ENCODE peak calls at places on chromosomes 4 and X, in nine cellular contexts. B is keratinocyte, P is left lung, S is choroid plexus epithelial cell, M is iris pigment epithelial cell, U is GM12878, F is brain microvascular endothelial cell, Y is neural crest cell, I is epithelial cell of proximal tubule. X is an unnamed sample.

GRCh38 chrX:39470588-39471155 is 627.1 kb downstream of the BCOR start:
- DNase-seq in B (no peak), P (no peak), S (peak; percentile 18), M (peak; percentile 39), U (no peak), F (peak; percentile 4), Y (no peak), I (no peak), X (no peak)

GRCh38 chr4:188228279-188228678 is 89.0 kb downstream of the TRIML1 start:
- DNase-seq in B (no peak), P (no peak), S (no peak), M (no peak), U (no peak), F (no peak), Y (no peak), I (no peak), X (no peak)

GRCh38 chr4:7287274-7287917 is 95.1 kb downstream of the SORCS2 start:
- DNase-seq in B (no peak), P (no peak), S (no peak), M (no peak), U (no peak), F (no peak), Y (no peak), I (no peak), X (no peak)

GRCh38 chr4:107825072-107825789 is 499 bp downstream of the SGMS2 start:
- DNase-seq in B (no peak), P (peak; percentile 63), S (peak; percentile 66), M (peak; percentile 60), U (no peak), F (peak; percentile 29), Y (peak; percentile 30), I (no peak), X (peak; percentile 31)

GRCh38 chrX:94435799-94436198 is 761.8 kb downstream of the FAM133A start:
- DNase-seq in B (no peak), P (no peak), S (no peak), M (no peak), U (no peak), F (no peak), Y (no peak), I (no peak), X (no peak)

GRCh38 chr4:173346074-173346473 is 11.9 kb upstream of the HMGB2 start:
- DNase-seq in B (no peak), P (no peak), S (peak; percentile 22), M (peak; percentile 41), U (no peak), F (peak; percentile 32), Y (no peak), I (no peak), X (no peak)

GRCh38 chrX:24395775-24396174 is 35.3 kb downstream of the SUPT20HL1 start:
- DNase-seq in B (peak; percentile 19), P (no peak), S (peak; percentile 84), M (peak; percentile 81), U (peak; percentile 51), F (peak; percentile 79), Y (peak; percentile 66), I (peak; percentile 13), X (peak; percentile 41)

GRCh38 chr4:128812360-128812958 is 3.0 kb downstream of the JADE1 start:
- DNase-seq in B (no peak), P (no peak), S (peak; percentile 83), M (peak; percentile 83), U (no peak), F (peak; percentile 66), Y (no peak), I (no peak), X (no peak)

GRCh38 chr4:181701219-181701618 is 542.0 kb upstream of the TENM3 start:
- DNase-seq in B (no peak), P (no peak), S (no peak), M (no peak), U (no peak), F (no peak), Y (no peak), I (no peak), X (no peak)

GRCh38 chr4:111781611-111782010 is 363.6 kb upstream of the FAM241A start:
- DNase-seq in B (no peak), P (no peak), S (no peak), M (peak; percentile 9), U (no peak), F (no peak), Y (no peak), I (no peak), X (no peak)

GRCh38 chr4:168874083-168874482 is 136.0 kb downstream of the CBR4 start:
- DNase-seq in B (no peak), P (no peak), S (no peak), M (no peak), U (no peak), F (no peak), Y (no peak), I (no peak), X (no peak)

GRCh38 chr4:91448668-91449330 is 855.0 kb upstream of the GRID2 start:
- DNase-seq in B (peak; percentile 9), P (no peak), S (peak; percentile 50), M (peak; percentile 39), U (no peak), F (no peak), Y (no peak), I (peak; percentile 53), X (no peak)

GRCh38 chr4:69095301-69095731 is 958 bp upstream of the UGT2B7 start:
- DNase-seq in B (no peak), P (no peak), S (peak; percentile 80), M (peak; percentile 89), U (no peak), F (peak; percentile 59), Y (no peak), I (peak; percentile 84), X (no peak)

GRCh38 chr4:7334521-7335275 is 100.0 kb downstream of the PSAPL1 start:
- DNase-seq in B (no peak), P (no peak), S (no peak), M (no peak), U (no peak), F (no peak), Y (no peak), I (no peak), X (no peak)